ENCODE peak calls at places on chromosomes 16 and 17, in five cellular contexts. I, G, J, Y and F are unnamed samples.
A peak's percentile ranks its signal among the peaks of the same experiment; 100 is the strongest.

GRCh38 chr16:15483857-15484256 is 49.5 kb downstream of the BMERB1 start:
- ATAC-seq in I (no peak), G (no peak), J (no peak), Y (no peak), F (no peak)

GRCh38 chr17:14470417-14470816 is 169.5 kb downstream of the HS3ST3B1 start:
- ATAC-seq in I (no peak), G (no peak), J (no peak), Y (no peak), F (no peak)

GRCh38 chr17:34155947-34156346 is 99.1 kb upstream of the CCL2 start:
- ATAC-seq in I (no peak), G (no peak), J (no peak), Y (no peak), F (no peak)

GRCh38 chr16:11744075-11744470 is 1.4 kb upstream of the TXNDC11 start:
- ATAC-seq in I (no peak), G (no peak), J (no peak), Y (no peak), F (no peak)

GRCh38 chr16:48217708-48218107 is 26.4 kb upstream of the LONP2 start:
- ATAC-seq in I (no peak), G (no peak), J (no peak), Y (no peak), F (no peak)

GRCh38 chr17:73561066-73561465 is 83.2 kb downstream of the SDK2 start:
- ATAC-seq in I (no peak), G (no peak), J (no peak), Y (no peak), F (no peak)

GRCh38 chr16:1920727-1921155 is 2.5 kb upstream of the HS3ST6 start:
- ATAC-seq in I (peak; percentile 16), G (no peak), J (peak; percentile 32), Y (peak; percentile 46), F (no peak)

GRCh38 chr16:52068447-52069074 is 478.4 kb downstream of the TOX3 start:
- ATAC-seq in I (no peak), G (no peak), J (no peak), Y (peak; percentile 51), F (no peak)

GRCh38 chr17:47949951-47950350 is 7.7 kb downstream of the PRR15L start:
- ATAC-seq in I (no peak), G (no peak), J (no peak), Y (no peak), F (no peak)

GRCh38 chr17:8608001-8608400 is 22.5 kb downstream of the MYH10 start:
- ATAC-seq in I (no peak), G (no peak), J (no peak), Y (no peak), F (no peak)

GRCh38 chr17:17581509-17581908 is 10.0 kb downstream of the PEMT start:
- ATAC-seq in I (no peak), G (no peak), J (no peak), Y (no peak), F (no peak)

GRCh38 chr16:63690267-63690666 is 1431.6 kb downstream of the CDH11 start:
- ATAC-seq in I (no peak), G (no peak), J (no peak), Y (no peak), F (no peak)

GRCh38 chr17:29760279-29760721 is 137.6 kb upstream of the CORO6 start:
- ATAC-seq in I (peak; percentile 24), G (peak; percentile 56), J (peak; percentile 65), Y (peak; percentile 19), F (no peak)

GRCh38 chr17:607341-608060 is 107.1 kb downstream of the VPS53 start:
- ATAC-seq in I (no peak), G (no peak), J (no peak), Y (no peak), F (no peak)

GRCh38 chr17:56319531-56319930 is 166.3 kb downstream of the ANKFN1 start:
- ATAC-seq in I (peak; percentile 44), G (no peak), J (no peak), Y (peak; percentile 89), F (no peak)

GRCh38 chr17:17079761-17080160 is 37.5 kb downstream of the MPRIP start:
- ATAC-seq in I (peak; percentile 57), G (no peak), J (no peak), Y (no peak), F (peak; percentile 47)

GRCh38 chr17:77318491-77319210 is 177.9 kb downstream of the SEC14L1 start:
- ATAC-seq in I (no peak), G (peak; percentile 8), J (peak; percentile 5), Y (peak; percentile 5), F (no peak)

GRCh38 chr17:2275722-2276121 is 27.9 kb downstream of the SMG6 start:
- ATAC-seq in I (no peak), G (peak; percentile 64), J (no peak), Y (no peak), F (no peak)

GRCh38 chr17:4205917-4206316 is 57.9 kb downstream of the ANKFY1 start:
- ATAC-seq in I (no peak), G (no peak), J (no peak), Y (no peak), F (no peak)

GRCh38 chr17:74163271-74163821 is 40.1 kb upstream of the RPL38 start:
- ATAC-seq in I (no peak), G (no peak), J (no peak), Y (peak; percentile 45), F (no peak)

GRCh38 chr16:11585460-11586374 is 1.0 kb downstream of the LITAF start:
- ATAC-seq in I (peak; percentile 15), G (peak; percentile 17), J (peak; percentile 15), Y (peak; percentile 59), F (peak; percentile 16)

GRCh38 chr17:20173091-20173490 is 163.9 kb downstream of the SPECC1 start:
- ATAC-seq in I (no peak), G (no peak), J (no peak), Y (no peak), F (no peak)

GRCh38 chr17:35930211-35931065 is at the start of gene RDM1:
- ATAC-seq in I (peak; percentile 91), G (peak; percentile 85), J (peak; percentile 96), Y (peak; percentile 99), F (no peak)

GRCh38 chr17:65794572-65794971 is 233.1 kb upstream of the AXIN2 start:
- ATAC-seq in I (peak; percentile 22), G (peak; percentile 48), J (no peak), Y (peak; percentile 87), F (no peak)

GRCh38 chr17:65787503-65787902 is 226.1 kb upstream of the AXIN2 start:
- ATAC-seq in I (no peak), G (no peak), J (no peak), Y (no peak), F (no peak)

GRCh38 chr17:31593806-31594205 is 202.3 kb downstream of the RAB11FIP4 start:
- ATAC-seq in I (peak; percentile 5), G (no peak), J (no peak), Y (no peak), F (no peak)

GRCh38 chr16:14564323-14564722 is 65.7 kb downstream of the PARN start:
- ATAC-seq in I (no peak), G (no peak), J (no peak), Y (peak; percentile 40), F (no peak)

GRCh38 chr17:72726936-72727335 is 365.6 kb downstream of the SLC39A11 start:
- ATAC-seq in I (no peak), G (peak; percentile 86), J (peak; percentile 82), Y (no peak), F (no peak)

GRCh38 chr16:31213877-31214704 is at the start of gene TRIM72:
- ATAC-seq in I (peak; percentile 11), G (no peak), J (no peak), Y (no peak), F (no peak)

GRCh38 chr16:56606071-56606687 is 2.2 kb upstream of the MT2A start:
- ATAC-seq in I (peak; percentile 6), G (no peak), J (no peak), Y (peak; percentile 36), F (no peak)

GRCh38 chr17:42119301-42119700 is 1.9 kb downstream of the KAT2A start:
- ATAC-seq in I (no peak), G (no peak), J (no peak), Y (no peak), F (no peak)

GRCh38 chr17:45852535-45853297 is 8.0 kb downstream of the SPPL2C start:
- ATAC-seq in I (no peak), G (peak; percentile 62), J (peak; percentile 66), Y (peak; percentile 73), F (no peak)

GRCh38 chr17:7328840-7329359 is at the start of gene NEURL4:
- ATAC-seq in I (no peak), G (peak; percentile 60), J (peak; percentile 25), Y (peak; percentile 50), F (peak; percentile 21)

GRCh38 chr17:34366529-34367107 is 3.6 kb upstream of the CCL1 start:
- ATAC-seq in I (peak; percentile 17), G (no peak), J (no peak), Y (no peak), F (no peak)

GRCh38 chr16:13503960-13504635 is 415.9 kb upstream of the ERCC4 start:
- ATAC-seq in I (no peak), G (no peak), J (no peak), Y (no peak), F (no peak)

GRCh38 chr16:81717662-81718189 is 61.4 kb upstream of the PLCG2 start:
- ATAC-seq in I (no peak), G (no peak), J (peak; percentile 27), Y (no peak), F (no peak)

GRCh38 chr16:73202176-73202729 is 154.3 kb upstream of the ZFHX3 start:
- ATAC-seq in I (peak; percentile 78), G (no peak), J (no peak), Y (peak; percentile 67), F (no peak)

GRCh38 chr17:3750926-3751325 is 27.2 kb downstream of the HASPIN start:
- ATAC-seq in I (no peak), G (peak; percentile 64), J (peak; percentile 53), Y (no peak), F (no peak)